ENCODE peak calls at places on chromosomes 7 and 10, in five cellular contexts. One of them, this sample, is unnamed.
A peak's percentile ranks its signal among the peaks of the same experiment; 100 is the strongest.

GRCh38 chr7:82740246-82740848 is 296.8 kb upstream of the CACNA2D1 start:
- DNase-seq in heart left ventricle: no peak
- DNase-seq in HCT116: peak; percentile 50
- DNase-seq in sigmoid colon: no peak
- DNase-seq in adrenal gland: peak; percentile 71
- DNase-seq in this sample: no peak

GRCh38 chr7:1548944-1549343 is 7.1 kb downstream of the TMEM184A start:
- DNase-seq in adrenal gland: no peak
- DNase-seq in sigmoid colon: no peak
- DNase-seq in heart left ventricle: no peak
- DNase-seq in HCT116: no peak
- DNase-seq in this sample: no peak

GRCh38 chr10:86888585-86889381 is 68.6 kb downstream of the MMRN2 start:
- DNase-seq in heart left ventricle: no peak
- DNase-seq in sigmoid colon: no peak
- DNase-seq in adrenal gland: no peak
- DNase-seq in HCT116: no peak
- DNase-seq in this sample: no peak

GRCh38 chr10:64271983-64272382 is 750.8 kb downstream of the REEP3 start:
- DNase-seq in sigmoid colon: no peak
- DNase-seq in HCT116: no peak
- DNase-seq in heart left ventricle: no peak
- DNase-seq in adrenal gland: no peak
- DNase-seq in this sample: no peak

GRCh38 chr7:105337529-105337928 is 51.2 kb downstream of the SRPK2 start:
- DNase-seq in HCT116: no peak
- DNase-seq in heart left ventricle: no peak
- DNase-seq in sigmoid colon: no peak
- DNase-seq in adrenal gland: no peak
- DNase-seq in this sample: peak; percentile 69

GRCh38 chr10:6068006-6068405 is 5.8 kb upstream of the IL2RA start:
- DNase-seq in adrenal gland: no peak
- DNase-seq in sigmoid colon: peak; percentile 17
- DNase-seq in heart left ventricle: no peak
- DNase-seq in HCT116: no peak
- DNase-seq in this sample: no peak

GRCh38 chr7:64882341-64883112 is 20.5 kb upstream of the ZNF273 start:
- DNase-seq in heart left ventricle: peak; percentile 84
- DNase-seq in adrenal gland: peak; percentile 79
- DNase-seq in sigmoid colon: peak; percentile 86
- DNase-seq in HCT116: no peak
- DNase-seq in this sample: peak; percentile 58

GRCh38 chr10:37856881-37857286 is 526 bp downstream of the ZNF248 start:
- DNase-seq in sigmoid colon: peak; percentile 71
- DNase-seq in HCT116: no peak
- DNase-seq in adrenal gland: peak; percentile 68
- DNase-seq in heart left ventricle: no peak
- DNase-seq in this sample: no peak

GRCh38 chr7:20534543-20534942 is 80.9 kb upstream of the ABCB5 start:
- DNase-seq in heart left ventricle: no peak
- DNase-seq in sigmoid colon: no peak
- DNase-seq in adrenal gland: no peak
- DNase-seq in HCT116: no peak
- DNase-seq in this sample: no peak

GRCh38 chr10:44973323-44974081 is 5.1 kb downstream of the DEPP1 start:
- DNase-seq in sigmoid colon: peak; percentile 66
- DNase-seq in heart left ventricle: no peak
- DNase-seq in HCT116: no peak
- DNase-seq in adrenal gland: no peak
- DNase-seq in this sample: no peak

GRCh38 chr7:98235901-98236300 is 16.1 kb downstream of the TECPR1 start:
- DNase-seq in HCT116: no peak
- DNase-seq in adrenal gland: no peak
- DNase-seq in heart left ventricle: no peak
- DNase-seq in sigmoid colon: no peak
- DNase-seq in this sample: no peak

GRCh38 chr7:116177009-116177408 is 33.3 kb upstream of the TES start:
- DNase-seq in heart left ventricle: no peak
- DNase-seq in sigmoid colon: no peak
- DNase-seq in adrenal gland: no peak
- DNase-seq in HCT116: no peak
- DNase-seq in this sample: no peak

GRCh38 chr7:81937091-81937490 is 167.2 kb upstream of the HGF start:
- DNase-seq in HCT116: no peak
- DNase-seq in heart left ventricle: no peak
- DNase-seq in adrenal gland: no peak
- DNase-seq in sigmoid colon: no peak
- DNase-seq in this sample: no peak

GRCh38 chr10:10873915-10874314 is 143.8 kb upstream of the CELF2 start:
- DNase-seq in adrenal gland: no peak
- DNase-seq in HCT116: no peak
- DNase-seq in sigmoid colon: no peak
- DNase-seq in heart left ventricle: no peak
- DNase-seq in this sample: no peak

GRCh38 chr7:140326116-140326928 is 72.0 kb downstream of the SLC37A3 start:
- DNase-seq in sigmoid colon: peak; percentile 87
- DNase-seq in HCT116: no peak
- DNase-seq in heart left ventricle: peak; percentile 67
- DNase-seq in adrenal gland: peak; percentile 86
- DNase-seq in this sample: peak; percentile 42

GRCh38 chr7:144903201-144903600 is 67.3 kb upstream of the TPK1 start:
- DNase-seq in sigmoid colon: no peak
- DNase-seq in heart left ventricle: no peak
- DNase-seq in adrenal gland: no peak
- DNase-seq in HCT116: no peak
- DNase-seq in this sample: no peak

GRCh38 chr7:92769844-92770243 is 66.5 kb downstream of the CDK6 start:
- DNase-seq in heart left ventricle: no peak
- DNase-seq in HCT116: no peak
- DNase-seq in sigmoid colon: no peak
- DNase-seq in adrenal gland: no peak
- DNase-seq in this sample: no peak

GRCh38 chr10:29386347-29386999 is 97.6 kb downstream of the LYZL1 start:
- DNase-seq in sigmoid colon: no peak
- DNase-seq in heart left ventricle: no peak
- DNase-seq in adrenal gland: no peak
- DNase-seq in HCT116: no peak
- DNase-seq in this sample: no peak

GRCh38 chr7:83015921-83016320 is 146.8 kb downstream of the PCLO start:
- DNase-seq in HCT116: no peak
- DNase-seq in adrenal gland: no peak
- DNase-seq in heart left ventricle: no peak
- DNase-seq in sigmoid colon: no peak
- DNase-seq in this sample: no peak

GRCh38 chr10:119401671-119402395 is 140.7 kb downstream of the RGS10 start:
- DNase-seq in adrenal gland: no peak
- DNase-seq in sigmoid colon: peak; percentile 92
- DNase-seq in HCT116: peak; percentile 53
- DNase-seq in heart left ventricle: peak; percentile 75
- DNase-seq in this sample: peak; percentile 84

GRCh38 chr7:84549409-84549808 is 354.8 kb upstream of the SEMA3A start:
- DNase-seq in HCT116: no peak
- DNase-seq in sigmoid colon: no peak
- DNase-seq in heart left ventricle: no peak
- DNase-seq in adrenal gland: no peak
- DNase-seq in this sample: no peak

GRCh38 chr10:52525761-52526160 is 211.7 kb downstream of the DKK1 start:
- DNase-seq in heart left ventricle: no peak
- DNase-seq in adrenal gland: no peak
- DNase-seq in sigmoid colon: no peak
- DNase-seq in HCT116: no peak
- DNase-seq in this sample: no peak

GRCh38 chr7:73526892-73527821 is 5.1 kb upstream of the BAZ1B start:
- DNase-seq in heart left ventricle: no peak
- DNase-seq in adrenal gland: no peak
- DNase-seq in sigmoid colon: no peak
- DNase-seq in HCT116: no peak
- DNase-seq in this sample: no peak

GRCh38 chr10:30493609-30494530 is 59.9 kb downstream of the MAP3K8 start:
- DNase-seq in sigmoid colon: peak; percentile 80
- DNase-seq in adrenal gland: peak; percentile 96
- DNase-seq in heart left ventricle: no peak
- DNase-seq in HCT116: no peak
- DNase-seq in this sample: no peak

GRCh38 chr7:155398944-155399343 is 59.0 kb upstream of the EN2 start:
- DNase-seq in HCT116: no peak
- DNase-seq in heart left ventricle: no peak
- DNase-seq in adrenal gland: no peak
- DNase-seq in sigmoid colon: no peak
- DNase-seq in this sample: no peak
- TF ChIP-seq CTCF in HCT116: peak; percentile 82
- TF ChIP-seq CTCF in heart left ventricle: no peak
- TF ChIP-seq CTCF in adrenal gland: no peak
- TF ChIP-seq CTCF in sigmoid colon: no peak
- TF ChIP-seq CTCF in this sample: no peak

GRCh38 chr10:122373108-122373507 is 1.4 kb upstream of the PLEKHA1 start:
- DNase-seq in sigmoid colon: no peak
- DNase-seq in adrenal gland: no peak
- DNase-seq in heart left ventricle: no peak
- DNase-seq in HCT116: no peak
- DNase-seq in this sample: no peak
- H3K27me3 ChIP-seq in sigmoid colon: no peaks in the 10 kb centered on the region
- H3K27me3 ChIP-seq in adrenal gland: no peaks in the 10 kb centered on the region
- H3K27me3 ChIP-seq in heart left ventricle: no peaks in the 10 kb centered on the region
- H3K27me3 ChIP-seq in HCT116: no peaks in the 10 kb centered on the region
- H3K27me3 ChIP-seq in this sample: no peaks in the 10 kb centered on the region

DNA sequence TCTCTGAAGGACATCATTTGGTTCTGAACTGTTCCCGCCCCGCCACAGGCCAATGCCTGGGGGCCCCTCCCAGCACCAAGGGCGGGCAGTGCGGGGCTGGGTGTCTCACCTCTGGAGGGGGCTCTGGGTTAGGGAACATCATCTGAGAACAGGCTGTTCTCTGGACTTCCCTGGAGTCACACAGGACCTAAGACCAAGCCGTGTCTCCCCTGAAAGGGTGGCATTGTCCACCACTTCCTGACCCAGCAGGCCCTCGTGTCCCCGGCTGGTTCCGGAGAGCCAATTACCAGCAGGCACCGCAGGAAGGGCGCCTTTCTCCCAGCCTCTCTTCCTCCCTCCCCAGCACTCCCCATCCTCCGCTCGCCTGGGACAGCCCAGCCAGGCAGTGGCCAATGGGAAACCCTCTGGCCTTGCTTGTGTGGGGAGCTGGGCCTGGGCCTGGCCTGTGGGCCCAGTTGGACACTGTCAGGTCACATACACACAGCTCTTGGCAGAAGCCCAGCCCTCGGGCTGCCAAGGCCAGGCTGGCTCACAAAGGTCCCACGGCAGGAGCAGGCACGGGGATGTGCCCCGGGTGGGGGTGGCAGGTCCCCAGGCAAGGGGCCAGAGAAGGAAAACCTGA is 119.5 kb downstream of the SPDYE5 start:
- DNase-seq in HCT116: no peak
- DNase-seq in heart left ventricle: peak; percentile 88
- DNase-seq in adrenal gland: peak; percentile 98
- DNase-seq in sigmoid colon: peak; percentile 84
- DNase-seq in this sample: peak; percentile 61
- TF ChIP-seq POLR2A in HCT116: no peak
- TF ChIP-seq POLR2A in heart left ventricle: no peak
- TF ChIP-seq POLR2A in adrenal gland: peak; percentile 6
- TF ChIP-seq POLR2A in sigmoid colon: no peak
- TF ChIP-seq POLR2A in this sample: peak; percentile 8

GRCh38 chr10:101112799-101113594 is 18.1 kb upstream of the TLX1 start:
- DNase-seq in HCT116: no peak
- DNase-seq in heart left ventricle: no peak
- DNase-seq in adrenal gland: no peak
- DNase-seq in sigmoid colon: no peak
- DNase-seq in this sample: no peak
- TF ChIP-seq CTCF in HCT116: no peak
- TF ChIP-seq CTCF in heart left ventricle: no peak
- TF ChIP-seq CTCF in adrenal gland: no peak
- TF ChIP-seq CTCF in sigmoid colon: no peak
- TF ChIP-seq CTCF in this sample: no peak

GRCh38 chr10:99528867-99529285 is 3.9 kb upstream of the NKX2-3 start:
- DNase-seq in adrenal gland: no peak
- DNase-seq in heart left ventricle: no peak
- DNase-seq in HCT116: no peak
- DNase-seq in sigmoid colon: no peak
- DNase-seq in this sample: no peak
- H3K27me3 ChIP-seq in adrenal gland: peaks cover 98% of the 10 kb centered on the region
- H3K27me3 ChIP-seq in heart left ventricle: peaks cover 100% of the 10 kb centered on the region
- H3K27me3 ChIP-seq in HCT116: peaks cover 9% of the 10 kb centered on the region
- H3K27me3 ChIP-seq in sigmoid colon: no peaks in the 10 kb centered on the region
- H3K27me3 ChIP-seq in this sample: peaks cover 100% of the 10 kb centered on the region

GRCh38 chr10:70234668-70235447 is 1.6 kb upstream of the PPA1 start:
- DNase-seq in heart left ventricle: no peak
- DNase-seq in HCT116: no peak
- DNase-seq in adrenal gland: peak; percentile 73
- DNase-seq in sigmoid colon: no peak
- DNase-seq in this sample: no peak

GRCh38 chr10:70232859-70233108 is 445 bp downstream of the PPA1 start:
- DNase-seq in HCT116: no peak
- DNase-seq in sigmoid colon: no peak
- DNase-seq in heart left ventricle: no peak
- DNase-seq in adrenal gland: no peak
- DNase-seq in this sample: no peak

GRCh38 chr10:70233939-70234300 is 691 bp upstream of the PPA1 start:
- DNase-seq in heart left ventricle: no peak
- DNase-seq in HCT116: no peak
- DNase-seq in adrenal gland: no peak
- DNase-seq in sigmoid colon: no peak
- DNase-seq in this sample: no peak

GRCh38 chr10:70233109-70233938 is at the start of gene PPA1:
- DNase-seq in HCT116: peak; percentile 90
- DNase-seq in adrenal gland: peak; percentile 99
- DNase-seq in heart left ventricle: peak; percentile 100
- DNase-seq in sigmoid colon: peak; percentile 99
- DNase-seq in this sample: peak; percentile 97

GRCh38 chr10:70232155-70232858 is 922 bp downstream of the PPA1 start:
- DNase-seq in sigmoid colon: peak; percentile 80
- DNase-seq in heart left ventricle: no peak
- DNase-seq in HCT116: no peak
- DNase-seq in adrenal gland: peak; percentile 80
- DNase-seq in this sample: no peak
- TF ChIP-seq POLR2A in sigmoid colon: no peak
- TF ChIP-seq POLR2A in heart left ventricle: no peak
- TF ChIP-seq POLR2A in HCT116: no peak
- TF ChIP-seq POLR2A in adrenal gland: peak; percentile 33
- TF ChIP-seq POLR2A in this sample: no peak

GRCh38 chr7:67364441-67365017 is 367.9 kb downstream of the TYW1 start:
- DNase-seq in heart left ventricle: no peak
- DNase-seq in sigmoid colon: no peak
- DNase-seq in HCT116: no peak
- DNase-seq in adrenal gland: no peak
- DNase-seq in this sample: peak; percentile 68
- TF ChIP-seq CTCF in heart left ventricle: no peak
- TF ChIP-seq CTCF in sigmoid colon: no peak
- TF ChIP-seq CTCF in HCT116: no peak
- TF ChIP-seq CTCF in adrenal gland: no peak
- TF ChIP-seq CTCF in this sample: no peak

This sample was measured in gastrocnemius medialis.